ENCODE peak calls at places on chromosomes 16 and 17, in nine cellular contexts. H is psoas muscle; J is CD4-positive, CD25-positive, alpha-beta regulatory T cell; E is stomach; W is brain microvascular endothelial cell; F is pancreas; V is OCI-LY7; B is SJCRH30; O is AG04450. M is an unnamed sample.
A peak's percentile ranks its signal among the peaks of the same experiment; 100 is the strongest.

GRCh38 chr17:62718420-62718819 is 89.7 kb downstream of the MARCHF10 start:
- DNase-seq in E (no peak), B (no peak), O (no peak), V (no peak), H (no peak), W (peak; percentile 70), F (no peak), J (no peak), M (no peak)

GRCh38 chr17:61461586-61461966 is 9.4 kb downstream of the TBX4 start:
- DNase-seq in W (no peak), E (no peak), V (no peak), O (no peak), H (no peak), J (no peak), B (no peak), F (no peak), M (no peak)

GRCh38 chr17:77436058-77436442 is 295.3 kb downstream of the SEC14L1 start:
- DNase-seq in J (no peak), F (no peak), V (no peak), E (no peak), W (no peak), H (peak; percentile 26), B (peak; percentile 96), O (no peak), M (no peak)

GRCh38 chr16:31064882-31065461 is 9.1 kb downstream of the ZNF668 start:
- DNase-seq in H (peak; percentile 80), O (peak; percentile 89), B (peak; percentile 99), W (peak; percentile 95), E (no peak), F (no peak), V (no peak), J (no peak), M (peak; percentile 60)

GRCh38 chr16:89319883-89320716 is 102.6 kb downstream of the ZNF778 start:
- DNase-seq in E (peak; percentile 51), W (peak; percentile 77), B (peak; percentile 81), V (no peak), H (peak; percentile 79), O (no peak), J (no peak), F (peak; percentile 71), M (no peak)

GRCh38 chr16:4309833-4310266 is 6.0 kb upstream of the GLIS2 start:
- DNase-seq in O (peak; percentile 80), B (peak; percentile 44), E (peak; percentile 82), J (peak; percentile 41), F (peak; percentile 79), W (peak; percentile 72), V (peak; percentile 83), H (peak; percentile 37), M (no peak)

GRCh38 chr17:917391-917811 is 62.2 kb downstream of the NXN start:
- DNase-seq in W (no peak), J (no peak), B (no peak), O (no peak), V (no peak), E (no peak), F (no peak), H (no peak), M (no peak)

GRCh38 chr17:45287526-45288264 is 25.8 kb upstream of the SPATA32 start:
- DNase-seq in E (no peak), V (no peak), O (no peak), F (no peak), J (no peak), W (no peak), H (no peak), B (peak; percentile 93), M (no peak)

GRCh38 chr17:52606590-52606989 is 448.1 kb upstream of the CA10 start:
- DNase-seq in W (no peak), F (no peak), J (no peak), E (no peak), V (no peak), O (no peak), H (no peak), B (no peak), M (no peak)

GRCh38 chr17:52606098-52606497 is 447.6 kb upstream of the CA10 start:
- DNase-seq in V (no peak), O (no peak), W (no peak), B (no peak), E (no peak), F (no peak), H (no peak), J (no peak), M (peak; percentile 8)

GRCh38 chr17:52604105-52604504 is 445.6 kb upstream of the CA10 start:
- DNase-seq in W (no peak), B (no peak), H (no peak), V (no peak), J (no peak), F (no peak), O (no peak), E (no peak), M (no peak)
- H3K27ac ChIP-seq in W (no peak overlapping the region), B (no peak overlapping the region), H (no peak overlapping the region), V (no peak overlapping the region), J (no peak overlapping the region), F (no peak overlapping the region), O (no peak overlapping the region), E (no peak overlapping the region), M (no peak overlapping the region)

GRCh38 chr16:68251812-68252211 is 6.6 kb downstream of the PLA2G15 start:
- DNase-seq in E (no peak), O (no peak), V (peak; percentile 92), F (no peak), H (peak; percentile 46), W (no peak), B (no peak), J (no peak), M (no peak)

GRCh38 chr16:68249361-68249760 is 4.2 kb downstream of the PLA2G15 start:
- DNase-seq in E (no peak), B (no peak), V (no peak), H (no peak), O (no peak), J (no peak), W (no peak), F (peak; percentile 9), M (no peak)

GRCh38 chr16:68253721-68254120 is 8.5 kb downstream of the PLA2G15 start:
- DNase-seq in W (no peak), F (no peak), V (no peak), O (no peak), E (no peak), J (no peak), B (no peak), H (no peak), M (no peak)

GRCh38 chr16:68250951-68251350 is 5.8 kb downstream of the PLA2G15 start:
- DNase-seq in V (no peak), H (no peak), O (no peak), F (no peak), W (no peak), B (no peak), J (no peak), E (no peak), M (no peak)

GRCh38 chr16:68252383-68252782 is 7.2 kb downstream of the PLA2G15 start:
- DNase-seq in E (no peak), B (no peak), O (no peak), W (no peak), V (no peak), J (no peak), F (no peak), H (no peak), M (no peak)
- H3K27ac ChIP-seq in E (peak overlapping the region; percentile 74), B (no peak overlapping the region), O (no peak overlapping the region), W (no peak overlapping the region), V (peak overlapping the region; percentile 91), J (no peak overlapping the region), F (no peak overlapping the region), H (peak overlapping the region; percentile 99), M (no peak overlapping the region)

DNA sequence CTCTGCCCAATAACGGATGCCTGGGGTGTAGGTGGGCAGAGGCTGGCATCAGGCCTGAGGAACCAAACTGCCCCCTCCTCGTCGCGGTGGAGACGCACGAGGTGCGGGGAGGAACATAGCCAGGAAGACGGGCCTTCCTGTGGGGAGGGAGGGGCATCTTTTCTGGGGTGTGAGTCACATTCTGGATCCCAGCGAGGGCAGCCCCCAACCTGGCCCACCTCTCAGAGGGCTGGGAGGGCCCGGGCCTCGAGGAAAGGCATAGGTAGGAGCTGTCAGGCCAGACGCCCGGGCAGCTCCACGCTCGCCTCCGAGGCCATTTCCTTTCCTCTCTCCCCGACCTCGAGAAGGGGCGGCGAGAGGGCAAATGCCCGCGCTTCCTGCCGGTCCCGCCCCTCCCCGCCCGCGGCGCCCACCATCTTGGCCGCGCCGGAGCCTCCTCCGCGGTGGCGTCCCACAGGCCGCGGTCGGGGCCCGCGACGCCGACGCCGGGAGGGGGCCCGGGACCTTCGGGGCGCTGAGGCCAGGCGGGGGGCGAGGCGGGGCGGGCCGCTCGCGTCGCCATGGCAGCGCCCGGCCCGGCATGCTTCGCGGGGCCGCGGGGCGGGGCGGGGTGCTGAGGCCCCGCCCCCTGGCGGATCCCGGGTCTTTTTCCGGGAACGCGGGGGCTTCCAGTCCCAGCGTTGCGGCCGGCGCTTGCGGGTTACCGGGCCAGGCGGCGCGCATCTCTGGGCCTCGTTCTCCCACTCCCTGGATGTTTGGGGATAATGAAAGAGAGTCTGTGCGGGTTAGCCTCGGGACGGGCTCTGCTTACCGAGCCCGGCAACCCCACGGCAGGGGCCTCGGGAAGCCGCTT is 13.2 kb downstream of the RAI1 start:
- DNase-seq in V (peak; percentile 73), W (peak; percentile 43), H (peak; percentile 79), F (peak; percentile 67), B (peak; percentile 91), J (peak; percentile 74), E (peak; percentile 70), O (no peak), M (no peak)
- H3K27ac ChIP-seq in V (peak overlapping the region; percentile 74), W (peak overlapping the region; percentile 77), H (peak overlapping the region; percentile 93), F (peak overlapping the region; percentile 96), B (peak overlapping the region; percentile 87), J (peak overlapping the region; percentile 91), E (peak overlapping the region; percentile 98), O (peak overlapping the region; percentile 83), M (peak overlapping the region; percentile 99)

GRCh38 chr17:50908140-50908859 is 42.1 kb upstream of the TOB1 start:
- DNase-seq in E (no peak), F (no peak), W (no peak), B (no peak), O (no peak), J (no peak), V (no peak), H (no peak), M (no peak)
- H3K27ac ChIP-seq in E (peak overlapping the region; percentile 97), F (peak overlapping the region; percentile 97), W (no peak overlapping the region), B (no peak overlapping the region), O (no peak overlapping the region), J (peak overlapping the region; percentile 82), V (no peak overlapping the region), H (no peak overlapping the region), M (peak overlapping the region; percentile 9)

M was measured in epithelial cell of prostate.